ENCODE peak calls at places on chromosomes 12 and 14, in seven cellular contexts. F is NCI-H774, P is posterior cingulate gyrus, M is RKO, L is right cardiac atrium, V is iris pigment epithelial cell, O is NCI-H1436 treated with DMSO at 0.1 percent for 48 hours. G is an unnamed sample.

GRCh38 chr12:62865860-62866407 is 69.0 kb downstream of the PPM1H start:
- DNase-seq in O (no peak), V (peak; percentile 49), L (no peak), M (no peak), F (no peak), P (no peak), G (peak; percentile 16)

GRCh38 chr12:9740109-9740750 is 7.3 kb upstream of the CLECL1 start:
- DNase-seq in L (no peak), M (no peak), P (no peak), F (no peak), O (no peak), V (no peak), G (no peak)

GRCh38 chr12:14960548-14961465 is 594 bp downstream of the ARHGDIB start:
- DNase-seq in O (no peak), L (peak; percentile 60), P (no peak), M (no peak), F (no peak), V (peak; percentile 63), G (peak; percentile 69)

GRCh38 chr12:122421263-122421814 is 1.1 kb downstream of the CLIP1 start:
- DNase-seq in P (peak; percentile 44), M (peak; percentile 53), F (no peak), L (peak; percentile 47), O (no peak), V (peak; percentile 68), G (peak; percentile 70)

GRCh38 chr14:88017503-88017902 is 12.6 kb downstream of the GPR65 start:
- DNase-seq in F (no peak), O (no peak), M (no peak), V (no peak), L (no peak), P (no peak), G (no peak)

GRCh38 chr12:129579879-129580278 is 323.9 kb downstream of the TMEM132D start:
- DNase-seq in M (no peak), P (no peak), F (no peak), V (no peak), L (no peak), O (no peak), G (no peak)

GRCh38 chr14:89282191-89282590 is 134.8 kb downstream of the FOXN3 start:
- DNase-seq in L (no peak), P (no peak), O (no peak), M (no peak), V (no peak), F (no peak), G (no peak)

GRCh38 chr12:54428050-54429013 is 9.3 kb upstream of the ITGA5 start:
- DNase-seq in O (no peak), V (peak; percentile 79), P (no peak), F (no peak), M (peak; percentile 77), L (peak; percentile 50), G (peak; percentile 97)

GRCh38 chr12:73067616-73068015 is 795.4 kb downstream of the TRHDE start:
- DNase-seq in M (no peak), L (no peak), V (no peak), P (no peak), F (no peak), O (no peak), G (no peak)

GRCh38 chr12:101855364-101855884 is 22.0 kb upstream of the DRAM1 start:
- DNase-seq in M (no peak), O (no peak), P (no peak), V (peak; percentile 59), F (no peak), L (no peak), G (no peak)

GRCh38 chr14:60485600-60486251 is at the start of gene C14orf39:
- DNase-seq in V (peak; percentile 34), P (no peak), L (no peak), M (no peak), O (no peak), F (no peak), G (no peak)

GRCh38 chr14:100994082-100994481 is 90.6 kb upstream of the RTL1 start:
- DNase-seq in V (peak; percentile 62), O (no peak), L (no peak), P (no peak), M (peak; percentile 43), F (no peak), G (peak; percentile 32)

GRCh38 chr12:29703528-29703927 is 80.2 kb downstream of the TMTC1 start:
- DNase-seq in V (no peak), P (no peak), M (no peak), L (no peak), F (no peak), O (no peak), G (no peak)

GRCh38 chr14:42192659-42193425 is 586.2 kb downstream of the LRFN5 start:
- DNase-seq in V (peak; percentile 82), P (no peak), M (peak; percentile 85), L (no peak), F (no peak), O (no peak), G (peak; percentile 93)

GRCh38 chr14:77882098-77882497 is 82.2 kb downstream of the ADCK1 start:
- DNase-seq in P (no peak), F (peak; percentile 50), V (no peak), O (peak; percentile 15), L (peak; percentile 38), M (no peak), G (peak; percentile 18)

GRCh38 chr12:77973579-77973978 is 142.9 kb downstream of the NAV3 start:
- DNase-seq in F (no peak), L (no peak), O (no peak), P (no peak), M (no peak), V (no peak), G (no peak)

GRCh38 chr14:101361451-101362433 is 199.6 kb upstream of the DIO3 start:
- DNase-seq in P (no peak), L (no peak), M (no peak), V (no peak), F (no peak), O (no peak), G (no peak)

GRCh38 chr14:32023540-32023939 is 53.6 kb upstream of the ARHGAP5 start:
- DNase-seq in M (peak; percentile 2), F (no peak), V (peak; percentile 41), O (no peak), L (no peak), P (no peak), G (no peak)

GRCh38 chr12:25416516-25416915 is 136.6 kb downstream of the LMNTD1 start:
- DNase-seq in M (no peak), L (no peak), F (no peak), V (no peak), P (no peak), O (no peak), G (no peak)

GRCh38 chr14:100341301-100342031 is 18.3 kb downstream of the SLC25A47 start:
- DNase-seq in L (no peak), O (no peak), V (peak; percentile 90), P (no peak), M (peak; percentile 34), F (no peak), G (peak; percentile 75)

GRCh38 chr12:74689071-74689655 is 151.5 kb downstream of the ATXN7L3B start:
- DNase-seq in O (peak; percentile 1), L (no peak), F (peak; percentile 38), V (peak; percentile 65), P (no peak), M (peak; percentile 78), G (peak; percentile 72)

GRCh38 chr12:38785376-38785775 is 120.0 kb downstream of the CPNE8 start:
- DNase-seq in P (no peak), O (no peak), L (no peak), V (no peak), M (no peak), F (no peak), G (no peak)

G was measured in cardiac fibroblast.